ENCODE peak calls at places on chromosomes 16 and 17, in seven cellular contexts. C is lung, R is astrocyte of the cerebellum, A is testis, B is fibroblast of pulmonary artery, F is fibroblast of the aortic adventitia, Z is RWPE2. P is an unnamed sample.
A peak's percentile ranks its signal among the peaks of the same experiment; 100 is the strongest.

GRCh38 chr17:77479817-77480508 is 339.2 kb downstream of the SEC14L1 start:
- DNase-seq in C (no peak), R (no peak), A (no peak), B (no peak), F (no peak), Z (no peak), P (no peak)

GRCh38 chr17:33049781-33050414 is 58.3 kb downstream of the SPACA3 start:
- DNase-seq in C (no peak), R (peak; percentile 16), A (peak; percentile 78), B (peak; percentile 62), F (peak; percentile 60), Z (no peak), P (peak; percentile 59)

GRCh38 chr17:8470447-8471047 is 34.9 kb downstream of the NDEL1 start:
- DNase-seq in C (no peak), R (no peak), A (peak; percentile 93), B (peak; percentile 53), F (peak; percentile 40), Z (no peak), P (no peak)

GRCh38 chr17:82177761-82178498 is 34.7 kb downstream of the CCDC57 start:
- DNase-seq in C (no peak), R (no peak), A (no peak), B (no peak), F (no peak), Z (no peak), P (no peak)

GRCh38 chr16:84072014-84072413 is 29.4 kb upstream of the SLC38A8 start:
- DNase-seq in C (no peak), R (no peak), A (no peak), B (peak; percentile 54), F (peak; percentile 19), Z (no peak), P (peak; percentile 69)

GRCh38 chr17:42642377-42642776 is 16.7 kb upstream of the TUBG2 start:
- DNase-seq in C (no peak), R (no peak), A (no peak), B (no peak), F (no peak), Z (no peak), P (no peak)

GRCh38 chr16:9012848-9013507 is 49.3 kb upstream of the USP7 start:
- DNase-seq in C (no peak), R (no peak), A (peak; percentile 15), B (peak; percentile 11), F (no peak), Z (no peak), P (peak; percentile 10)

GRCh38 chr17:7477392-7478275 is 1.8 kb downstream of the ZBTB4 start:
- DNase-seq in C (peak; percentile 46), R (peak; percentile 46), A (peak; percentile 69), B (peak; percentile 78), F (peak; percentile 88), Z (no peak), P (peak; percentile 76)

GRCh38 chr16:71671165-71671564 is 45.2 kb downstream of the MARVELD3 start:
- DNase-seq in C (no peak), R (no peak), A (no peak), B (no peak), F (no peak), Z (no peak), P (no peak)

GRCh38 chr16:86025706-86026105 is 126.7 kb downstream of the IRF8 start:
- DNase-seq in C (no peak), R (no peak), A (no peak), B (no peak), F (no peak), Z (peak; percentile 51), P (no peak)

GRCh38 chr17:72123496-72123963 is 2.7 kb downstream of the SOX9 start:
- DNase-seq in C (no peak), R (no peak), A (peak; percentile 59), B (no peak), F (no peak), Z (no peak), P (no peak)

GRCh38 chr17:82495844-82496528 is 23.5 kb upstream of the FOXK2 start:
- DNase-seq in C (no peak), R (no peak), A (no peak), B (no peak), F (no peak), Z (no peak), P (no peak)

GRCh38 chr16:56675685-56676210 is 6.1 kb downstream of the MT1H start:
- DNase-seq in C (no peak), R (no peak), A (no peak), B (no peak), F (no peak), Z (no peak), P (no peak)

GRCh38 chr16:72264776-72265175 is 92.8 kb upstream of the PMFBP1 start:
- DNase-seq in C (no peak), R (no peak), A (no peak), B (no peak), F (no peak), Z (no peak), P (no peak)

GRCh38 chr16:71916397-71916920 is 21.1 kb downstream of the IST1 start:
- DNase-seq in C (no peak), R (peak; percentile 11), A (no peak), B (no peak), F (peak; percentile 22), Z (no peak), P (no peak)

GRCh38 chr16:53434436-53435065 is at the start of gene RBL2:
- DNase-seq in C (peak; percentile 88), R (no peak), A (peak; percentile 85), B (peak; percentile 21), F (peak; percentile 17), Z (peak; percentile 75), P (peak; percentile 32)

GRCh38 chr17:57484826-57485565 is 228.7 kb downstream of the MSI2 start:
- DNase-seq in C (no peak), R (no peak), A (no peak), B (no peak), F (no peak), Z (no peak), P (no peak)

GRCh38 chr16:72458035-72458434 is 286.1 kb upstream of the PMFBP1 start:
- DNase-seq in C (no peak), R (no peak), A (no peak), B (no peak), F (no peak), Z (no peak), P (no peak)

GRCh38 chr17:4463818-4464501 is 30.2 kb downstream of the SPNS3 start:
- DNase-seq in C (no peak), R (peak; percentile 13), A (no peak), B (no peak), F (no peak), Z (no peak), P (no peak)

GRCh38 chr16:54077412-54077821 is 209.2 kb downstream of the IRX3 start:
- DNase-seq in C (no peak), R (peak; percentile 33), A (no peak), B (peak; percentile 61), F (peak; percentile 57), Z (peak; percentile 79), P (peak; percentile 89)

GRCh38 chr17:82864721-82865240 is 25.0 kb upstream of the ZNF750 start:
- DNase-seq in C (no peak), R (no peak), A (no peak), B (no peak), F (no peak), Z (peak; percentile 48), P (no peak)

GRCh38 chr16:4511441-4512082 is 27.0 kb downstream of the CDIP1 start:
- DNase-seq in C (peak; percentile 36), R (no peak), A (peak; percentile 76), B (peak; percentile 54), F (peak; percentile 33), Z (no peak), P (peak; percentile 44)

GRCh38 chr17:897970-898619 is 81.5 kb downstream of the NXN start:
- DNase-seq in C (no peak), R (peak; percentile 36), A (no peak), B (no peak), F (no peak), Z (no peak), P (no peak)

DNA sequence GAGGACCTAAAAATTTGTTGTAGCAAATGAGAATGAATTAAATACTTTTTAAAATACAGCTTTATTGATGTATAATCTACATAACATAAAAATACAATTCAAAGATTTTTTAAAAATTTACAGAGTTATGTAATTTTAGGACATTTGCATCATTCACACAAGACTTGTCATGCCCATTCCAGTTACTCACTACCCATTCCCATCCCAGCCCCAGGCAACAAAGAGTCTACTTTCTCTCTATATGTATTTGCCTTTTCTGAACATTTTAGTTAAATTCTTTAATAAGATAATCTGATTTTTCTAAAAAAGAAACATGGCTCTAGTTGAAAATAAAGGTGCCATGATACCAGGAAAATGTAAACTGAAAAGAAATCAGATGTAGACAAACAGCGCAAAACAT is 354.2 kb downstream of the PMP22 start:
- DNase-seq in C (no peak), R (no peak), A (no peak), B (no peak), F (no peak), Z (no peak), P (no peak)
- TF ChIP-seq CTCF in C (no peak), R (no peak), A (no peak), B (no peak), F (no peak), Z (no peak), P (no peak)

GRCh38 chr16:14337303-14338191 is 266.4 kb downstream of the MRTFB start:
- DNase-seq in C (no peak), R (no peak), A (peak; percentile 25), B (peak; percentile 27), F (peak; percentile 49), Z (no peak), P (peak; percentile 47)
- H3K4me3 ChIP-seq in C (no peak overlapping the region), R (no peak overlapping the region), A (no peak overlapping the region), B (no peak overlapping the region), F (peak overlapping the region; percentile 13), Z (no peak overlapping the region), P (no peak overlapping the region)

GRCh38 chr16:747978-748746 is 7.4 kb upstream of the CIAO3 start:
- DNase-seq in C (no peak), R (no peak), A (no peak), B (no peak), F (no peak), Z (no peak), P (no peak)

GRCh38 chr16:743794-744500 is 3.1 kb upstream of the CIAO3 start:
- DNase-seq in C (no peak), R (no peak), A (no peak), B (no peak), F (no peak), Z (no peak), P (no peak)

GRCh38 chr16:749010-749409 is 8.2 kb upstream of the CIAO3 start:
- DNase-seq in C (no peak), R (peak; percentile 32), A (no peak), B (peak; percentile 80), F (peak; percentile 89), Z (no peak), P (peak; percentile 84)

GRCh38 chr16:746637-747036 is 5.8 kb upstream of the CIAO3 start:
- DNase-seq in C (no peak), R (no peak), A (no peak), B (no peak), F (no peak), Z (no peak), P (no peak)

GRCh38 chr16:745739-746138 is 4.9 kb upstream of the CIAO3 start:
- DNase-seq in C (peak; percentile 46), R (no peak), A (no peak), B (no peak), F (no peak), Z (no peak), P (no peak)
- TF ChIP-seq CTCF in C (no peak), R (peak; percentile 20), A (no peak), B (peak; percentile 18), F (peak; percentile 16), Z (peak; percentile 58), P (peak; percentile 20)

DNA sequence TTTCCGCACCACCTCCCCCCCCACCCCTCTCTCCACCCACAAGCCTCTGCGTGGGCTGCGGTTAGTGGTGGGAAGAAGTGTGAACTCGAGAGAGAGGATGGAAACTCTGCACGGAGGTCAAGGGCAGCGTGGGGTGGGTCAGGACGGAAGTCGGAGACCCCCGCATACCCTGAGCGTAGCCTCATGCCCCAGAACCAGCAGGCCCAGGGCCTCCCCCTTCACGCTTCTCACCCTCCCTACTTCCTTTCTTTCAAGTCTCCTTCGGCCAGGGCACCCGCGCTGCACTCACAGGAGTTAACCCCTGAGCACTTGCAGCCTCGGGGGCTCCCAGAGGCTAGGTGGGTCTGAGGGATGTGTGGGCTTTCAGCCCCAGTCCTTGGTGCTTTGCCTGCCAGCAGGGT is 9.2 kb downstream of the TBKBP1 start:
- DNase-seq in C (no peak), R (no peak), A (no peak), B (no peak), F (no peak), Z (peak; percentile 51), P (no peak)
- H3K4me3 ChIP-seq in C (no peak overlapping the region), R (no peak overlapping the region), A (no peak overlapping the region), B (no peak overlapping the region), F (no peak overlapping the region), Z (no peak overlapping the region), P (no peak overlapping the region)